ENCODE peak calls at places on chromosomes 16 and 17, in nine cellular contexts. W is T-helper 2 cell, E is brain pericyte, H is NCI-H1092, X is nucleus accumbens, K is NCI-H1930, N is SK-MEL-5, T is heart right ventricle, I is NCI-H1105. U is an unnamed sample.

GRCh38 chr16:11232852-11233726 is 22.9 kb downstream of the SOCS1 start:
- DNase-seq in W (peak; percentile 80), E (no peak), H (no peak), X (no peak), K (no peak), N (no peak), T (peak; percentile 24), I (no peak), U (no peak)

GRCh38 chr17:77438241-77439204 is 297.8 kb downstream of the SEC14L1 start:
- DNase-seq in W (no peak), E (no peak), H (no peak), X (no peak), K (no peak), N (no peak), T (no peak), I (no peak), U (no peak)

GRCh38 chr17:351436-351713 is 1.2 kb downstream of the RPH3AL start:
- DNase-seq in W (no peak), E (no peak), H (no peak), X (no peak), K (no peak), N (no peak), T (no peak), I (no peak), U (no peak)

GRCh38 chr17:58452738-58453137 is 35.4 kb upstream of the RNF43 start:
- DNase-seq in W (no peak), E (no peak), H (no peak), X (no peak), K (no peak), N (peak; percentile 42), T (no peak), I (no peak), U (no peak)

GRCh38 chr17:19274893-19275292 is 37.7 kb downstream of the EPN2 start:
- DNase-seq in W (no peak), E (no peak), H (no peak), X (no peak), K (no peak), N (no peak), T (no peak), I (no peak), U (no peak)

GRCh38 chr16:22250522-22250921 is 44.4 kb downstream of the EEF2K start:
- DNase-seq in W (no peak), E (no peak), H (no peak), X (no peak), K (no peak), N (no peak), T (no peak), I (no peak), U (no peak)

GRCh38 chr17:40779181-40779909 is 3.0 kb downstream of the KRT27 start:
- DNase-seq in W (no peak), E (no peak), H (no peak), X (no peak), K (no peak), N (no peak), T (no peak), I (no peak), U (peak; percentile 24)

GRCh38 chr17:50551884-50552283 is 4.9 kb downstream of the SPATA20 start:
- DNase-seq in W (no peak), E (no peak), H (no peak), X (no peak), K (no peak), N (no peak), T (no peak), I (no peak), U (no peak)

GRCh38 chr16:50591800-50592771 is 43.9 kb downstream of the NKD1 start:
- DNase-seq in W (no peak), E (no peak), H (peak; percentile 66), X (peak; percentile 77), K (no peak), N (no peak), T (peak; percentile 58), I (peak; percentile 81), U (peak; percentile 32)

U was measured in A673.